ENCODE peak calls at places on chromosomes 11 and 22, in seven cellular contexts. One of them, this sample, is unnamed.

GRCh38 chr11:44574620-44575287 is 9.3 kb downstream of the CD82 start:
- DNase-seq in left ventricle myocardium inferior: no peak
- DNase-seq in cardiac muscle cell: no peak
- DNase-seq in stomach: peak; percentile 53
- DNase-seq in effector memory CD4-positive, alpha-beta T cell: peak; percentile 33
- DNase-seq in lung: no peak
- DNase-seq in gastrocnemius medialis: no peak
- DNase-seq in this sample: no peak

GRCh38 chr22:38850941-38851849 is 7.4 kb upstream of the NPTXR start:
- DNase-seq in effector memory CD4-positive, alpha-beta T cell: no peak
- DNase-seq in stomach: no peak
- DNase-seq in gastrocnemius medialis: no peak
- DNase-seq in lung: no peak
- DNase-seq in left ventricle myocardium inferior: no peak
- DNase-seq in cardiac muscle cell: no peak
- DNase-seq in this sample: no peak

GRCh38 chr11:70327717-70328116 is 57.2 kb downstream of the PPFIA1 start:
- DNase-seq in gastrocnemius medialis: no peak
- DNase-seq in stomach: no peak
- DNase-seq in effector memory CD4-positive, alpha-beta T cell: no peak
- DNase-seq in left ventricle myocardium inferior: no peak
- DNase-seq in cardiac muscle cell: no peak
- DNase-seq in lung: no peak
- DNase-seq in this sample: no peak

GRCh38 chr11:78202733-78203167 is 14.0 kb downstream of the USP35 start:
- DNase-seq in left ventricle myocardium inferior: no peak
- DNase-seq in lung: no peak
- DNase-seq in gastrocnemius medialis: no peak
- DNase-seq in stomach: no peak
- DNase-seq in cardiac muscle cell: no peak
- DNase-seq in effector memory CD4-positive, alpha-beta T cell: peak; percentile 63
- DNase-seq in this sample: no peak

GRCh38 chr11:102722804-102723203 is 1.9 kb downstream of the MMP8 start:
- DNase-seq in gastrocnemius medialis: no peak
- DNase-seq in lung: no peak
- DNase-seq in effector memory CD4-positive, alpha-beta T cell: no peak
- DNase-seq in cardiac muscle cell: no peak
- DNase-seq in stomach: no peak
- DNase-seq in left ventricle myocardium inferior: no peak
- DNase-seq in this sample: no peak

GRCh38 chr11:60724420-60724819 is at the start of gene MS4A18:
- DNase-seq in effector memory CD4-positive, alpha-beta T cell: no peak
- DNase-seq in lung: no peak
- DNase-seq in gastrocnemius medialis: no peak
- DNase-seq in left ventricle myocardium inferior: no peak
- DNase-seq in stomach: no peak
- DNase-seq in cardiac muscle cell: no peak
- DNase-seq in this sample: no peak

GRCh38 chr11:27423125-27423524 is 49.5 kb downstream of the LGR4 start:
- DNase-seq in left ventricle myocardium inferior: peak; percentile 50
- DNase-seq in effector memory CD4-positive, alpha-beta T cell: no peak
- DNase-seq in gastrocnemius medialis: peak; percentile 6
- DNase-seq in lung: no peak
- DNase-seq in cardiac muscle cell: no peak
- DNase-seq in stomach: peak; percentile 31
- DNase-seq in this sample: peak; percentile 17

GRCh38 chr22:42697542-42698013 is 23.1 kb downstream of the A4GALT start:
- DNase-seq in effector memory CD4-positive, alpha-beta T cell: no peak
- DNase-seq in gastrocnemius medialis: peak; percentile 90
- DNase-seq in stomach: peak; percentile 66
- DNase-seq in lung: no peak
- DNase-seq in left ventricle myocardium inferior: peak; percentile 91
- DNase-seq in cardiac muscle cell: peak; percentile 96
- DNase-seq in this sample: peak; percentile 29

GRCh38 chr11:69732910-69733309 is 29.1 kb upstream of the FGF19 start:
- DNase-seq in effector memory CD4-positive, alpha-beta T cell: no peak
- DNase-seq in lung: no peak
- DNase-seq in stomach: no peak
- DNase-seq in left ventricle myocardium inferior: no peak
- DNase-seq in cardiac muscle cell: no peak
- DNase-seq in gastrocnemius medialis: no peak
- DNase-seq in this sample: no peak

GRCh38 chr11:12777208-12777874 is 103.1 kb downstream of the TEAD1 start:
- DNase-seq in cardiac muscle cell: no peak
- DNase-seq in effector memory CD4-positive, alpha-beta T cell: no peak
- DNase-seq in stomach: no peak
- DNase-seq in left ventricle myocardium inferior: no peak
- DNase-seq in lung: no peak
- DNase-seq in gastrocnemius medialis: no peak
- DNase-seq in this sample: no peak

GRCh38 chr11:92131289-92131890 is 93.2 kb upstream of the FAT3 start:
- DNase-seq in cardiac muscle cell: no peak
- DNase-seq in stomach: no peak
- DNase-seq in lung: no peak
- DNase-seq in left ventricle myocardium inferior: no peak
- DNase-seq in gastrocnemius medialis: no peak
- DNase-seq in effector memory CD4-positive, alpha-beta T cell: no peak
- DNase-seq in this sample: no peak

GRCh38 chr11:63818609-63819008 is 5.4 kb downstream of the SPINDOC start:
- DNase-seq in cardiac muscle cell: no peak
- DNase-seq in lung: no peak
- DNase-seq in gastrocnemius medialis: no peak
- DNase-seq in left ventricle myocardium inferior: no peak
- DNase-seq in stomach: no peak
- DNase-seq in effector memory CD4-positive, alpha-beta T cell: no peak
- DNase-seq in this sample: no peak

GRCh38 chr11:11397043-11397415 is 44.0 kb upstream of the CSNK2A3 start:
- DNase-seq in cardiac muscle cell: no peak
- DNase-seq in stomach: no peak
- DNase-seq in lung: no peak
- DNase-seq in effector memory CD4-positive, alpha-beta T cell: no peak
- DNase-seq in left ventricle myocardium inferior: no peak
- DNase-seq in gastrocnemius medialis: no peak
- DNase-seq in this sample: no peak

GRCh38 chr11:126432065-126432461 is 76.6 kb downstream of the ST3GAL4 start:
- DNase-seq in gastrocnemius medialis: no peak
- DNase-seq in lung: no peak
- DNase-seq in stomach: no peak
- DNase-seq in left ventricle myocardium inferior: no peak
- DNase-seq in cardiac muscle cell: no peak
- DNase-seq in effector memory CD4-positive, alpha-beta T cell: no peak
- DNase-seq in this sample: no peak

GRCh38 chr11:128288368-128288767 is 299.0 kb downstream of the ETS1 start:
- DNase-seq in gastrocnemius medialis: no peak
- DNase-seq in effector memory CD4-positive, alpha-beta T cell: no peak
- DNase-seq in left ventricle myocardium inferior: no peak
- DNase-seq in lung: no peak
- DNase-seq in cardiac muscle cell: peak; percentile 62
- DNase-seq in stomach: no peak
- DNase-seq in this sample: no peak

GRCh38 chr22:30541979-30542810 is 4.3 kb downstream of the SEC14L6 start:
- DNase-seq in effector memory CD4-positive, alpha-beta T cell: no peak
- DNase-seq in stomach: peak; percentile 28
- DNase-seq in left ventricle myocardium inferior: no peak
- DNase-seq in cardiac muscle cell: peak; percentile 56
- DNase-seq in lung: no peak
- DNase-seq in gastrocnemius medialis: no peak
- DNase-seq in this sample: no peak

GRCh38 chr22:30217698-30218565 is 28.6 kb downstream of the LIF start:
- DNase-seq in left ventricle myocardium inferior: no peak
- DNase-seq in stomach: no peak
- DNase-seq in lung: no peak
- DNase-seq in gastrocnemius medialis: no peak
- DNase-seq in cardiac muscle cell: no peak
- DNase-seq in effector memory CD4-positive, alpha-beta T cell: no peak
- DNase-seq in this sample: no peak

GRCh38 chr11:111347723-111348115 is 31.4 kb downstream of the POU2AF1 start:
- DNase-seq in gastrocnemius medialis: no peak
- DNase-seq in left ventricle myocardium inferior: no peak
- DNase-seq in effector memory CD4-positive, alpha-beta T cell: no peak
- DNase-seq in lung: no peak
- DNase-seq in cardiac muscle cell: no peak
- DNase-seq in stomach: no peak
- DNase-seq in this sample: no peak

GRCh38 chr22:19756288-19757128 is 4.1 kb upstream of the TBX1 start:
- DNase-seq in stomach: peak; percentile 79
- DNase-seq in cardiac muscle cell: peak; percentile 62
- DNase-seq in left ventricle myocardium inferior: no peak
- DNase-seq in lung: peak; percentile 61
- DNase-seq in effector memory CD4-positive, alpha-beta T cell: peak; percentile 56
- DNase-seq in gastrocnemius medialis: no peak
- DNase-seq in this sample: no peak

GRCh38 chr11:94106699-94107098 is 21.9 kb upstream of the PANX1 start:
- DNase-seq in gastrocnemius medialis: no peak
- DNase-seq in left ventricle myocardium inferior: no peak
- DNase-seq in lung: no peak
- DNase-seq in cardiac muscle cell: no peak
- DNase-seq in stomach: no peak
- DNase-seq in effector memory CD4-positive, alpha-beta T cell: no peak
- DNase-seq in this sample: no peak

GRCh38 chr11:7046474-7046873 is 26.2 kb downstream of the NLRP14 start:
- DNase-seq in left ventricle myocardium inferior: no peak
- DNase-seq in effector memory CD4-positive, alpha-beta T cell: no peak
- DNase-seq in lung: no peak
- DNase-seq in cardiac muscle cell: no peak
- DNase-seq in gastrocnemius medialis: no peak
- DNase-seq in stomach: no peak
- DNase-seq in this sample: no peak

GRCh38 chr22:41825376-41825775 is 7.5 kb upstream of the SREBF2 start:
- DNase-seq in stomach: no peak
- DNase-seq in cardiac muscle cell: no peak
- DNase-seq in left ventricle myocardium inferior: peak; percentile 27
- DNase-seq in effector memory CD4-positive, alpha-beta T cell: no peak
- DNase-seq in lung: no peak
- DNase-seq in gastrocnemius medialis: no peak
- DNase-seq in this sample: no peak

GRCh38 chr11:38416141-38416540 is 1818.1 kb upstream of the RAG2 start:
- DNase-seq in effector memory CD4-positive, alpha-beta T cell: no peak
- DNase-seq in gastrocnemius medialis: no peak
- DNase-seq in stomach: no peak
- DNase-seq in left ventricle myocardium inferior: no peak
- DNase-seq in lung: no peak
- DNase-seq in cardiac muscle cell: no peak
- DNase-seq in this sample: no peak

GRCh38 chr11:130609121-130610035 is 160.9 kb downstream of the ADAMTS15 start:
- DNase-seq in left ventricle myocardium inferior: peak; percentile 88
- DNase-seq in cardiac muscle cell: no peak
- DNase-seq in lung: peak; percentile 56
- DNase-seq in effector memory CD4-positive, alpha-beta T cell: no peak
- DNase-seq in stomach: peak; percentile 57
- DNase-seq in gastrocnemius medialis: peak; percentile 83
- DNase-seq in this sample: peak; percentile 96

GRCh38 chr11:118918128-118918685 is 7.5 kb downstream of the BCL9L start:
- DNase-seq in effector memory CD4-positive, alpha-beta T cell: no peak
- DNase-seq in left ventricle myocardium inferior: peak; percentile 72
- DNase-seq in lung: peak; percentile 76
- DNase-seq in cardiac muscle cell: no peak
- DNase-seq in stomach: peak; percentile 78
- DNase-seq in gastrocnemius medialis: peak; percentile 79
- DNase-seq in this sample: peak; percentile 88

GRCh38 chr11:122817121-122817520 is 21.2 kb upstream of the CRTAM start:
- DNase-seq in cardiac muscle cell: no peak
- DNase-seq in stomach: no peak
- DNase-seq in lung: no peak
- DNase-seq in effector memory CD4-positive, alpha-beta T cell: no peak
- DNase-seq in gastrocnemius medialis: no peak
- DNase-seq in left ventricle myocardium inferior: no peak
- DNase-seq in this sample: no peak

DNA sequence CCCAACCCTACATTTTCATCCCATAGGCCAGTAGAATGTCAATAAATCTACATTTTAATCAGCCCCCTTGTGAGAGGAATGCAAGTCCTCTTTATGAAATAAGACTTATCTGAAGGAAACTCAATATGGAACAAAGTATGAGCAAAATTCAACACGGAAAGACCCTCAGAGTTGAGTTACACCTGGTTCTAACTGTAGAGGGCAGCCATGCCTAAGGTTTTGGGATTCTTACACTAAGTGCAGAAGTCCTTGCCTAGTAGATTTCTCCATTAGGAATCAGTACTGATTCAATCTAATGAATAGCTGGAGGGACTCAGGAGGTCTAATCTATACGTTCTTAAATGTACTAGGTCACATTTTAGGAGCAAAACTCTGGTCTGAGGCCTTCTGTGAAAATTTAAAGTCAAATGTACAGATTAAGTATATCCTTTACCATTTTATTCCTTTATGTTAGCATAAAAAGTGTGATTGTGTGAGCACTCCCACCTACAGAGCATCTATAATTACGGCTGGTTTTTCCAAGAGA is 904.5 kb downstream of the DLG2 start:
- DNase-seq in cardiac muscle cell: peak; percentile 28
- DNase-seq in stomach: no peak
- DNase-seq in effector memory CD4-positive, alpha-beta T cell: no peak
- DNase-seq in left ventricle myocardium inferior: no peak
- DNase-seq in lung: no peak
- DNase-seq in gastrocnemius medialis: no peak
- DNase-seq in this sample: no peak
- H3K27me3 ChIP-seq in cardiac muscle cell: peaks cover 6% of the 10 kb centered on the region
- H3K27me3 ChIP-seq in stomach: peaks cover 15% of the 10 kb centered on the region
- H3K27me3 ChIP-seq in effector memory CD4-positive, alpha-beta T cell: no peaks in the 10 kb centered on the region
- H3K27me3 ChIP-seq in left ventricle myocardium inferior: no peaks in the 10 kb centered on the region
- H3K27me3 ChIP-seq in lung: no peaks in the 10 kb centered on the region
- H3K27me3 ChIP-seq in gastrocnemius medialis: no peaks in the 10 kb centered on the region
- H3K27me3 ChIP-seq in this sample: no peaks in the 10 kb centered on the region

DNA sequence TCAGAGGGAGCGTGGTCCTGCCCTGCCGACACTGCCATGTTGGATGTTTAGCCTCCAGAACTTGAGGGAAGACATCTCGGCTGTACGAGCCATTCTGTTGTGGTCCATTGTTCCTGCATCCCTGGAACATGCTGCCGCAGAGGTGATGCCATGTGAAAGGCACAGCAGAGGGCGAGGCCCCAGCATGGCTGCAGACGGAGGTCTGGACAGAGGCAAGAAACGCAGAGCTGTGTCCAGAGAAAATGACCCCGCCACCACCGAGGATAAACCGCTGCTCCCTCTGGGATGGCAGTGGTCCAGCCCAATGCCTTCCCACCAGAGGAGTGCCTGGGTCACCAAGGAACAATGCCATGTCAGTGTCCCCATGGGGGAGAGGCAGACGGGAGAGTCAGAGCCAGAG is 1422.6 kb downstream of the TBC1D22A start:
- DNase-seq in cardiac muscle cell: no peak
- DNase-seq in left ventricle myocardium inferior: no peak
- DNase-seq in gastrocnemius medialis: no peak
- DNase-seq in effector memory CD4-positive, alpha-beta T cell: no peak
- DNase-seq in lung: no peak
- DNase-seq in stomach: no peak
- DNase-seq in this sample: no peak
- H3K27ac ChIP-seq in cardiac muscle cell: no peak overlapping the region
- H3K27ac ChIP-seq in left ventricle myocardium inferior: no peak overlapping the region
- H3K27ac ChIP-seq in gastrocnemius medialis: no peak overlapping the region
- H3K27ac ChIP-seq in effector memory CD4-positive, alpha-beta T cell: no peak overlapping the region
- H3K27ac ChIP-seq in lung: no peak overlapping the region
- H3K27ac ChIP-seq in stomach: no peak overlapping the region
- H3K27ac ChIP-seq in this sample: no peak overlapping the region

GRCh38 chr11:134173296-134173695 is 50.5 kb downstream of the NCAPD3 start:
- DNase-seq in left ventricle myocardium inferior: no peak
- DNase-seq in gastrocnemius medialis: no peak
- DNase-seq in cardiac muscle cell: no peak
- DNase-seq in lung: no peak
- DNase-seq in stomach: no peak
- DNase-seq in effector memory CD4-positive, alpha-beta T cell: no peak
- DNase-seq in this sample: no peak
- H3K9me3 ChIP-seq in left ventricle myocardium inferior: no peaks in the 10 kb centered on the region
- H3K9me3 ChIP-seq in gastrocnemius medialis: no peaks in the 10 kb centered on the region
- H3K9me3 ChIP-seq in cardiac muscle cell: no peaks in the 10 kb centered on the region
- H3K9me3 ChIP-seq in lung: no peaks in the 10 kb centered on the region
- H3K9me3 ChIP-seq in stomach: no peaks in the 10 kb centered on the region
- H3K9me3 ChIP-seq in effector memory CD4-positive, alpha-beta T cell: no peaks in the 10 kb centered on the region
- H3K9me3 ChIP-seq in this sample: no peaks in the 10 kb centered on the region

GRCh38 chr11:75430692-75431532 is 2.1 kb downstream of the KLHL35 start:
- DNase-seq in cardiac muscle cell: no peak
- DNase-seq in stomach: no peak
- DNase-seq in effector memory CD4-positive, alpha-beta T cell: no peak
- DNase-seq in left ventricle myocardium inferior: no peak
- DNase-seq in lung: no peak
- DNase-seq in gastrocnemius medialis: no peak
- DNase-seq in this sample: no peak
- H3K27me3 ChIP-seq in cardiac muscle cell: peaks cover 57% of the 10 kb centered on the region
- H3K27me3 ChIP-seq in stomach: peaks cover 12% of the 10 kb centered on the region
- H3K27me3 ChIP-seq in effector memory CD4-positive, alpha-beta T cell: peaks cover 5% of the 10 kb centered on the region
- H3K27me3 ChIP-seq in left ventricle myocardium inferior: peaks cover 56% of the 10 kb centered on the region
- H3K27me3 ChIP-seq in lung: no peaks in the 10 kb centered on the region
- H3K27me3 ChIP-seq in gastrocnemius medialis: peaks cover 40% of the 10 kb centered on the region
- H3K27me3 ChIP-seq in this sample: no peaks in the 10 kb centered on the region